ENCODE peak calls at places on chromosomes 13 and 19, in seven cellular contexts. L, D, U, T, Q, Z and E are unnamed samples.

GRCh38 chr13:33678906-33679657 is 138.9 kb upstream of the RFC3 start:
- DNase-seq in L (peak), D (peak), U (peak), T (peak), Q (no peak), Z (peak), E (peak)

GRCh38 chr13:21671793-21672680 is 1.2 kb downstream of the FGF9 start:
- DNase-seq in L (no peak), D (no peak), U (no peak), T (no peak), Q (peak), Z (no peak), E (no peak)

GRCh38 chr13:110507678-110508381 is 53.7 kb downstream of the RAB20 start:
- DNase-seq in L (peak), D (no peak), U (peak), T (peak), Q (no peak), Z (no peak), E (peak)

GRCh38 chr19:30864460-30865215 is 484.6 kb downstream of the TSHZ3 start:
- DNase-seq in L (no peak), D (no peak), U (no peak), T (peak), Q (peak), Z (no peak), E (no peak)

GRCh38 chr19:11264452-11265176 is 2.3 kb upstream of the DOCK6 start:
- DNase-seq in L (peak), D (no peak), U (peak), T (peak), Q (peak), Z (peak), E (peak)

GRCh38 chr19:55119053-55119452 is 1.6 kb upstream of the PPP1R12C start:
- DNase-seq in L (no peak), D (no peak), U (no peak), T (no peak), Q (no peak), Z (peak), E (no peak)

GRCh38 chr13:111561091-111561778 is 240.8 kb downstream of the TEX29 start:
- DNase-seq in L (no peak), D (no peak), U (no peak), T (no peak), Q (no peak), Z (no peak), E (no peak)

GRCh38 chr13:85970727-85971126 is 171.5 kb upstream of the SLITRK6 start:
- DNase-seq in L (no peak), D (peak), U (no peak), T (no peak), Q (no peak), Z (peak), E (no peak)

GRCh38 chr13:39037880-39038568 is at the start of the genes NHLRC3 and PROSER1:
- DNase-seq in L (peak), D (peak), U (peak), T (peak), Q (peak), Z (peak), E (peak)

GRCh38 chr13:91078093-91078679 is 269.3 kb upstream of the MIR17HG start:
- DNase-seq in L (no peak), D (no peak), U (no peak), T (no peak), Q (no peak), Z (peak), E (no peak)

GRCh38 chr19:55637534-55637933 is 3.3 kb upstream of the ZNF580 start:
- DNase-seq in L (no peak), D (no peak), U (no peak), T (no peak), Q (no peak), Z (no peak), E (no peak)

GRCh38 chr19:52961981-52962380 is 700 bp downstream of the ZNF816 start:
- DNase-seq in L (no peak), D (no peak), U (no peak), T (no peak), Q (no peak), Z (peak), E (no peak)

GRCh38 chr13:113063091-113063491 is 42.5 kb upstream of the F7 start:
- DNase-seq in L (no peak), D (no peak), U (no peak), T (no peak), Q (no peak), Z (no peak), E (no peak)

GRCh38 chr13:50322006-50322405 is 306.8 kb downstream of the KCNRG start:
- DNase-seq in L (no peak), D (no peak), U (no peak), T (no peak), Q (no peak), Z (peak), E (no peak)

GRCh38 chr19:29380581-29380980 is 145.2 kb upstream of the VSTM2B start:
- DNase-seq in L (no peak), D (no peak), U (no peak), T (no peak), Q (peak), Z (no peak), E (no peak)

GRCh38 chr13:25881136-25881926 is 170.5 kb downstream of the SHISA2 start:
- DNase-seq in L (no peak), D (no peak), U (no peak), T (no peak), Q (no peak), Z (no peak), E (no peak)

GRCh38 chr19:30066781-30067759 is 125.0 kb downstream of the URI1 start:
- DNase-seq in L (no peak), D (no peak), U (no peak), T (no peak), Q (peak), Z (no peak), E (no peak)

GRCh38 chr19:29528946-29529645 is 3.3 kb downstream of the VSTM2B start:
- DNase-seq in L (no peak), D (no peak), U (no peak), T (no peak), Q (peak), Z (no peak), E (no peak)

GRCh38 chr19:14916848-14917247 is 24.4 kb upstream of the OR7C2 start:
- DNase-seq in L (no peak), D (no peak), U (no peak), T (no peak), Q (no peak), Z (no peak), E (no peak)

GRCh38 chr13:105213512-105213911 is 1322.0 kb downstream of the EFNB2 start:
- DNase-seq in L (no peak), D (no peak), U (no peak), T (no peak), Q (peak), Z (no peak), E (no peak)

GRCh38 chr13:112687836-112688559 is 1.8 kb upstream of the ATP11A start:
- DNase-seq in L (no peak), D (no peak), U (no peak), T (no peak), Q (peak), Z (no peak), E (no peak)

GRCh38 chr19:41771410-41771809 is 16.1 kb downstream of the CEACAM6 start:
- DNase-seq in L (no peak), D (no peak), U (no peak), T (no peak), Q (no peak), Z (no peak), E (no peak)

GRCh38 chr13:93505104-93505952 is 278.7 kb downstream of the GPC6 start:
- DNase-seq in L (no peak), D (peak), U (no peak), T (no peak), Q (no peak), Z (peak), E (no peak)

GRCh38 chr13:79392882-79393563 is 13.0 kb downstream of the RBM26 start:
- DNase-seq in L (no peak), D (peak), U (no peak), T (no peak), Q (no peak), Z (peak), E (no peak)

GRCh38 chr19:54047626-54048025 is 16.1 kb downstream of the VSTM1 start:
- DNase-seq in L (no peak), D (no peak), U (no peak), T (peak), Q (no peak), Z (no peak), E (no peak)

GRCh38 chr13:92355213-92355612 is 871.4 kb upstream of the GPC6 start:
- DNase-seq in L (no peak), D (peak), U (peak), T (peak), Q (peak), Z (peak), E (peak)

GRCh38 chr13:94311893-94312292 is 167.6 kb downstream of the DCT start:
- DNase-seq in L (no peak), D (no peak), U (no peak), T (no peak), Q (no peak), Z (peak), E (no peak)

GRCh38 chr13:52010890-52011689 is at the start of gene ATP7B:
- DNase-seq in L (no peak), D (no peak), U (peak), T (no peak), Q (peak), Z (no peak), E (peak)
- TF ChIP-seq CTCF in L (no peak), D (peak), U (no peak), T (no peak), Q (peak), Z (peak), E (no peak)

GRCh38 chr19:19997656-19998268 is 41.5 kb downstream of the ZNF682 start:
- DNase-seq in L (no peak), D (no peak), U (peak), T (peak), Q (peak), Z (peak), E (peak)
- TF ChIP-seq CTCF in L (no peak), D (peak), U (peak), T (peak), Q (peak), Z (peak), E (peak)

GRCh38 chr13:46289260-46289955 is 77.7 kb downstream of the LRRC63 start:
- DNase-seq in L (no peak), D (no peak), U (no peak), T (no peak), Q (no peak), Z (no peak), E (no peak)
- TF ChIP-seq CTCF in L (no peak), D (no peak), U (no peak), T (no peak), Q (no peak), Z (no peak), E (no peak)

GRCh38 chr13:44243198-44243852 is 130.3 kb upstream of the SERP2 start:
- DNase-seq in L (peak), D (peak), U (no peak), T (no peak), Q (peak), Z (peak), E (peak)
- TF ChIP-seq CTCF in L (no peak), D (peak), U (no peak), T (no peak), Q (peak), Z (peak), E (peak)

GRCh38 chr13:27281420-27281819 is 10.8 kb downstream of the RASL11A start:
- DNase-seq in L (no peak), D (no peak), U (no peak), T (no peak), Q (no peak), Z (no peak), E (no peak)

GRCh38 chr13:27280009-27280646 is 9.5 kb downstream of the RASL11A start:
- DNase-seq in L (peak), D (no peak), U (no peak), T (no peak), Q (no peak), Z (no peak), E (no peak)

GRCh38 chr13:27280841-27281240 is 10.2 kb downstream of the RASL11A start:
- DNase-seq in L (no peak), D (no peak), U (no peak), T (no peak), Q (no peak), Z (no peak), E (no peak)

GRCh38 chr13:27288397-27288796 is 17.8 kb downstream of the RASL11A start:
- DNase-seq in L (no peak), D (no peak), U (no peak), T (no peak), Q (no peak), Z (no peak), E (no peak)

DNA sequence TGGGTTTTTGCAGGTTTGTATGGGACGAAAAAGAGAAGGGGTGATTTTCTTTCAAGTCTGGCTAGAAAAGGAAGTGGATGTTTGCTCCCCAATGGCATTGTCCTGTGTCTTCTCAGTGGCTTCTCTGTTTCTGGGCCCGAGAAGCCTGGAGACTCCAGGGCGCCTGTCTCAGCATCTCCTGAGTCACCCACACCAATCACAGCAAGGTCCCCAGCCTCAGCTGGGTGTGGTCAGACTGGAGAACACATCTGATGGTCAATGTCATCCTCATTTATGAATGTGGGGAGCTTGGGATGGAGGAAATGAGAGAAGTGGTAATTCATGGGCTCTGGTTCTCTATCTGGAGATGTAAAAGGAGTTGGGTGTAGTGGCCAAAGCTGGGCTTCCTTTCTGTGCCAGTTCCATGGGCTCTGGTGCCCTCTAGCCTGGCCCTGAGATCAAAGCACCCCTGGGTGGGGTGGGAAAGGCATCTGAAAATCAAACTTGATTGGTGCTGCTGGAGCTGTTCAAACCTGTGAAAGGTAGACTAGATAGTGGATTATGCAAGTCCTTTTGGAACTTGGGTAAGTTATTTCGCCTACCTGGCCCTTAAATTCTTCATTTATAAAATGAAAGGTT is 13.4 kb downstream of the RASL11A start:
- DNase-seq in L (peak), D (peak), U (peak), T (peak), Q (no peak), Z (peak), E (peak)
- TF ChIP-seq CTCF in L (no peak), D (peak), U (no peak), T (no peak), Q (peak), Z (peak), E (no peak)

DNA sequence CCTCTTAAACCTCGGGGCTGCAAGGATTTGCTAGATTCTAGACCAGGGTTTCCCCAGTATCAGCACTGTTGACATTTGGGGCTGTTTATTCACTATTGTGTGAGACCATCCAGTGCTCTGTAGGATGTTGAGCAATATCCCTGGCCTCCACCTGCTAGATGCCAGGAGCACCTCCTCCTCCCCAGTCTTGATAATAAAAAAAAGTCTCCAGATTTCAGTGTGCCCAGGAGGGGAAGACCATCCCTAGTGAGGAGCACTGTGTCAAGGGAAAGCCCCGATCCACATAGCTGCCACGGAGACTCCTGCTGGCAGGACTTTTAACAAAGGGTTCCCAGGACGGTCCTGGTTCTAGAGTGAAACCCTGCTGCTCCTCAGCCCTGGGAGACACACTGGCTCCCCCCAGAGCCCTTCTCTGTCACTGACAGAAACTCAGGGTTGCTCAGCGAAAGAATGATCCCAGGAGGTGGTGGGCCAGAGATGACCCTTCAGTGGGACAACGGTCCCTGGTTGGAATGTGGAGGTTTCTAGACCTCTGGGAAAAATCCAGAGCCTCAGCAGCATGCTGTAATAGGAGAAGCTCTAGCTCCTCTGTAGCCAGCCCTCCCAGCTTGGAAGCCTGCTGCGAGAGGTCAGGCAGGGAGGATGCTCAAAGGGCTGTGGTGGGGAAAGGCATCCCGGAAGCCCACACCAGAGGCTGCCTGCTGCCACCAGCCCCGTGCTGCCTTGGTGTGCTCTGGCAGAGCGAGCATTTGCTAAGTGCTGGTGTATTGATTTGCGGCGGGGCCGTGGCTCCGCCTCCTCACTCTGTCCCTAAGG is 20.3 kb downstream of the LYL1 start:
- DNase-seq in L (peak), D (peak), U (no peak), T (no peak), Q (peak), Z (peak), E (peak)
- TF ChIP-seq CTCF in L (no peak), D (peak), U (no peak), T (no peak), Q (peak), Z (peak), E (peak)

DNA sequence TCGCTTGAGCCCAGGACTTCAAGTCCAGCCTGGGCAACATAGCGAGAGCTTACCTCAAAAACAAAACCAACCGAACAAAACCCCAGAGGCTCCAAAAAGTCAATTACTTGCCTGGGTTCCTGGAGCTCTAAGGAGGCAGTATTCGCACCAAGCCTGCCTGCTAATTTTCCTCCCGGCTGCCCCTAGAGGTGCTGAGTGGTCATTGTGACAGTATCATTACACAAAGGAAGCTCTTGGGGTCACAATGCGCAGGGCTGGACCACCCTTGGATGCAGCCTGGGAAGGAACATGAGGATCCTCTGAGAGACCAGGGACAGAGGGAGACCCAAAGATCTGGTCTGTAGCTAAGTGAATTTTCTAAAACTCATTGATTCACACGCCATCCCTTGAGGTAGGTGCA is 8.5 kb upstream of the PEX11G start:
- DNase-seq in L (peak), D (no peak), U (no peak), T (no peak), Q (peak), Z (no peak), E (peak)
- TF ChIP-seq CTCF in L (no peak), D (peak), U (no peak), T (no peak), Q (peak), Z (peak), E (no peak)

GRCh38 chr13:97749174-97749573 is 204.3 kb upstream of the IPO5 start:
- DNase-seq in L (peak), D (peak), U (no peak), T (no peak), Q (no peak), Z (peak), E (no peak)
- TF ChIP-seq CTCF in L (no peak), D (no peak), U (no peak), T (no peak), Q (no peak), Z (peak), E (peak)